ENCODE peak calls at places on chromosomes 3 and 15, in eight cellular contexts. One of them, this sample, is unnamed.
A peak's percentile ranks its signal among the peaks of the same experiment; 100 is the strongest.

GRCh38 chr3:190877925-190878324 is 15.4 kb upstream of the GMNC start:
- DNase-seq in OCI-LY7: no peak
- DNase-seq in WTC11: peak; percentile 55
- DNase-seq in omental fat pad: no peak
- DNase-seq in ovary: no peak
- DNase-seq in endothelial cell: no peak
- DNase-seq in BJ: no peak
- DNase-seq in CD8-positive, alpha-beta T cell: no peak
- DNase-seq in this sample: no peak

GRCh38 chr3:44954962-44955361 is 21.0 kb downstream of the ZDHHC3 start:
- DNase-seq in ovary: no peak
- DNase-seq in BJ: no peak
- DNase-seq in WTC11: no peak
- DNase-seq in CD8-positive, alpha-beta T cell: no peak
- DNase-seq in endothelial cell: no peak
- DNase-seq in OCI-LY7: peak; percentile 47
- DNase-seq in omental fat pad: no peak
- DNase-seq in this sample: no peak

GRCh38 chr15:92077353-92078080 is 224.0 kb downstream of the SLCO3A1 start:
- DNase-seq in WTC11: peak; percentile 81
- DNase-seq in OCI-LY7: peak; percentile 83
- DNase-seq in endothelial cell: peak; percentile 79
- DNase-seq in BJ: no peak
- DNase-seq in CD8-positive, alpha-beta T cell: peak; percentile 41
- DNase-seq in ovary: peak; percentile 62
- DNase-seq in omental fat pad: peak; percentile 38
- DNase-seq in this sample: peak; percentile 65

GRCh38 chr15:56491110-56491722 is 26.3 kb upstream of the MNS1 start:
- DNase-seq in BJ: peak; percentile 18
- DNase-seq in omental fat pad: no peak
- DNase-seq in WTC11: peak; percentile 70
- DNase-seq in endothelial cell: peak; percentile 72
- DNase-seq in OCI-LY7: peak; percentile 89
- DNase-seq in ovary: peak; percentile 72
- DNase-seq in CD8-positive, alpha-beta T cell: peak; percentile 30
- DNase-seq in this sample: peak; percentile 33

GRCh38 chr15:82970078-82970686 is 15.8 kb upstream of the RAMAC start:
- DNase-seq in omental fat pad: no peak
- DNase-seq in OCI-LY7: no peak
- DNase-seq in endothelial cell: no peak
- DNase-seq in ovary: no peak
- DNase-seq in WTC11: no peak
- DNase-seq in BJ: no peak
- DNase-seq in CD8-positive, alpha-beta T cell: no peak
- DNase-seq in this sample: no peak

GRCh38 chr15:46471096-46471495 is 836.3 kb downstream of the SQOR start:
- DNase-seq in BJ: no peak
- DNase-seq in ovary: no peak
- DNase-seq in CD8-positive, alpha-beta T cell: no peak
- DNase-seq in omental fat pad: no peak
- DNase-seq in endothelial cell: no peak
- DNase-seq in WTC11: no peak
- DNase-seq in OCI-LY7: no peak
- DNase-seq in this sample: no peak

GRCh38 chr3:12462159-12462962 is 21.9 kb upstream of the TSEN2 start:
- DNase-seq in CD8-positive, alpha-beta T cell: peak; percentile 23
- DNase-seq in WTC11: no peak
- DNase-seq in omental fat pad: no peak
- DNase-seq in BJ: no peak
- DNase-seq in OCI-LY7: no peak
- DNase-seq in ovary: no peak
- DNase-seq in endothelial cell: peak; percentile 24
- DNase-seq in this sample: no peak

GRCh38 chr3:43773273-43774104 is 82.8 kb downstream of the ABHD5 start:
- DNase-seq in ovary: no peak
- DNase-seq in WTC11: peak; percentile 24
- DNase-seq in omental fat pad: no peak
- DNase-seq in CD8-positive, alpha-beta T cell: no peak
- DNase-seq in BJ: no peak
- DNase-seq in endothelial cell: no peak
- DNase-seq in OCI-LY7: no peak
- DNase-seq in this sample: no peak

GRCh38 chr3:25448750-25449684 is 21.0 kb downstream of the RARB start:
- DNase-seq in endothelial cell: no peak
- DNase-seq in OCI-LY7: no peak
- DNase-seq in WTC11: no peak
- DNase-seq in ovary: peak; percentile 76
- DNase-seq in omental fat pad: peak; percentile 32
- DNase-seq in CD8-positive, alpha-beta T cell: no peak
- DNase-seq in BJ: no peak
- DNase-seq in this sample: no peak

GRCh38 chr15:101276501-101277037 is 716 bp downstream of the SELENOS start:
- DNase-seq in ovary: no peak
- DNase-seq in endothelial cell: peak; percentile 38
- DNase-seq in BJ: no peak
- DNase-seq in CD8-positive, alpha-beta T cell: no peak
- DNase-seq in OCI-LY7: peak; percentile 52
- DNase-seq in omental fat pad: no peak
- DNase-seq in WTC11: no peak
- DNase-seq in this sample: no peak

GRCh38 chr3:19270471-19270870 is 122.2 kb downstream of the KCNH8 start:
- DNase-seq in WTC11: no peak
- DNase-seq in endothelial cell: no peak
- DNase-seq in omental fat pad: no peak
- DNase-seq in CD8-positive, alpha-beta T cell: no peak
- DNase-seq in OCI-LY7: no peak
- DNase-seq in BJ: no peak
- DNase-seq in ovary: no peak
- DNase-seq in this sample: no peak

GRCh38 chr15:93929375-93930094 is 301.8 kb upstream of the MCTP2 start:
- DNase-seq in BJ: peak; percentile 41
- DNase-seq in omental fat pad: no peak
- DNase-seq in endothelial cell: no peak
- DNase-seq in WTC11: peak; percentile 12
- DNase-seq in ovary: no peak
- DNase-seq in CD8-positive, alpha-beta T cell: no peak
- DNase-seq in OCI-LY7: no peak
- DNase-seq in this sample: no peak

GRCh38 chr3:8499181-8499611 is 2.4 kb upstream of the LMCD1 start:
- DNase-seq in WTC11: peak; percentile 18
- DNase-seq in ovary: no peak
- DNase-seq in omental fat pad: no peak
- DNase-seq in endothelial cell: no peak
- DNase-seq in OCI-LY7: no peak
- DNase-seq in CD8-positive, alpha-beta T cell: no peak
- DNase-seq in BJ: no peak
- DNase-seq in this sample: no peak

GRCh38 chr3:42814914-42815507 is 5.8 kb downstream of the ACKR2 start:
- DNase-seq in omental fat pad: no peak
- DNase-seq in WTC11: no peak
- DNase-seq in BJ: no peak
- DNase-seq in OCI-LY7: no peak
- DNase-seq in ovary: no peak
- DNase-seq in CD8-positive, alpha-beta T cell: no peak
- DNase-seq in endothelial cell: no peak
- DNase-seq in this sample: no peak

GRCh38 chr3:32106132-32106928 is at the start of gene GPD1L:
- DNase-seq in CD8-positive, alpha-beta T cell: peak; percentile 88
- DNase-seq in OCI-LY7: peak; percentile 96
- DNase-seq in ovary: peak; percentile 95
- DNase-seq in omental fat pad: peak; percentile 68
- DNase-seq in BJ: peak; percentile 61
- DNase-seq in endothelial cell: peak; percentile 93
- DNase-seq in WTC11: peak; percentile 95
- DNase-seq in this sample: peak; percentile 87

GRCh38 chr3:21672303-21672702 is 78.7 kb downstream of the ZNF385D start:
- DNase-seq in CD8-positive, alpha-beta T cell: no peak
- DNase-seq in WTC11: no peak
- DNase-seq in OCI-LY7: no peak
- DNase-seq in ovary: no peak
- DNase-seq in BJ: peak; percentile 66
- DNase-seq in omental fat pad: no peak
- DNase-seq in endothelial cell: no peak
- DNase-seq in this sample: no peak

GRCh38 chr15:48381861-48382260 is 50.6 kb downstream of the DUT start:
- DNase-seq in ovary: no peak
- DNase-seq in BJ: no peak
- DNase-seq in CD8-positive, alpha-beta T cell: no peak
- DNase-seq in WTC11: no peak
- DNase-seq in OCI-LY7: no peak
- DNase-seq in endothelial cell: no peak
- DNase-seq in omental fat pad: no peak
- DNase-seq in this sample: no peak

GRCh38 chr15:35603298-35603697 is 57.3 kb upstream of the DPH6 start:
- DNase-seq in ovary: no peak
- DNase-seq in CD8-positive, alpha-beta T cell: no peak
- DNase-seq in OCI-LY7: no peak
- DNase-seq in omental fat pad: no peak
- DNase-seq in WTC11: no peak
- DNase-seq in BJ: peak; percentile 10
- DNase-seq in endothelial cell: no peak
- DNase-seq in this sample: no peak

GRCh38 chr3:56812749-56813655 is 11.3 kb upstream of the ARHGEF3 start:
- DNase-seq in endothelial cell: no peak
- DNase-seq in WTC11: no peak
- DNase-seq in BJ: no peak
- DNase-seq in OCI-LY7: no peak
- DNase-seq in omental fat pad: no peak
- DNase-seq in CD8-positive, alpha-beta T cell: no peak
- DNase-seq in ovary: no peak
- DNase-seq in this sample: no peak

GRCh38 chr15:93042691-93043378 is 46.2 kb downstream of the RGMA start:
- DNase-seq in OCI-LY7: no peak
- DNase-seq in ovary: peak; percentile 25
- DNase-seq in omental fat pad: no peak
- DNase-seq in WTC11: no peak
- DNase-seq in BJ: no peak
- DNase-seq in endothelial cell: no peak
- DNase-seq in CD8-positive, alpha-beta T cell: no peak
- DNase-seq in this sample: no peak

GRCh38 chr15:96327155-96327741 is 3.3 kb upstream of the NR2F2 start:
- DNase-seq in OCI-LY7: peak; percentile 5
- DNase-seq in endothelial cell: no peak
- DNase-seq in ovary: no peak
- DNase-seq in CD8-positive, alpha-beta T cell: no peak
- DNase-seq in WTC11: no peak
- DNase-seq in BJ: peak; percentile 72
- DNase-seq in omental fat pad: no peak
- DNase-seq in this sample: no peak

GRCh38 chr3:98763076-98763475 is at the start of gene ST3GAL6:
- DNase-seq in ovary: no peak
- DNase-seq in WTC11: no peak
- DNase-seq in OCI-LY7: no peak
- DNase-seq in BJ: no peak
- DNase-seq in CD8-positive, alpha-beta T cell: no peak
- DNase-seq in endothelial cell: no peak
- DNase-seq in omental fat pad: no peak
- DNase-seq in this sample: no peak

GRCh38 chr3:42796332-42796885 is 7.9 kb downstream of the HIGD1A start:
- DNase-seq in BJ: no peak
- DNase-seq in endothelial cell: no peak
- DNase-seq in ovary: no peak
- DNase-seq in OCI-LY7: no peak
- DNase-seq in omental fat pad: no peak
- DNase-seq in CD8-positive, alpha-beta T cell: no peak
- DNase-seq in WTC11: no peak
- DNase-seq in this sample: no peak

GRCh38 chr15:68553994-68554715 is 24.6 kb upstream of the CORO2B start:
- DNase-seq in endothelial cell: peak; percentile 90
- DNase-seq in omental fat pad: peak; percentile 88
- DNase-seq in OCI-LY7: peak; percentile 81
- DNase-seq in WTC11: peak; percentile 90
- DNase-seq in CD8-positive, alpha-beta T cell: peak; percentile 51
- DNase-seq in BJ: no peak
- DNase-seq in ovary: peak; percentile 55
- DNase-seq in this sample: peak; percentile 83
- TF ChIP-seq CTCF in endothelial cell: peak; percentile 89
- TF ChIP-seq CTCF in omental fat pad: peak; percentile 23
- TF ChIP-seq CTCF in OCI-LY7: peak; percentile 94
- TF ChIP-seq CTCF in WTC11: peak; percentile 89
- TF ChIP-seq CTCF in CD8-positive, alpha-beta T cell: peak; percentile 76
- TF ChIP-seq CTCF in BJ: peak; percentile 80
- TF ChIP-seq CTCF in ovary: peak; percentile 68
- TF ChIP-seq CTCF in this sample: peak; percentile 82

GRCh38 chr15:100218411-100218810 is 123.4 kb downstream of the ADAMTS17 start:
- DNase-seq in WTC11: no peak
- DNase-seq in OCI-LY7: no peak
- DNase-seq in CD8-positive, alpha-beta T cell: no peak
- DNase-seq in ovary: no peak
- DNase-seq in omental fat pad: no peak
- DNase-seq in endothelial cell: no peak
- DNase-seq in BJ: no peak
- DNase-seq in this sample: no peak

GRCh38 chr15:100221461-100222348 is 120.1 kb downstream of the ADAMTS17 start:
- DNase-seq in endothelial cell: no peak
- DNase-seq in omental fat pad: no peak
- DNase-seq in WTC11: no peak
- DNase-seq in CD8-positive, alpha-beta T cell: no peak
- DNase-seq in OCI-LY7: no peak
- DNase-seq in ovary: peak; percentile 11
- DNase-seq in BJ: no peak
- DNase-seq in this sample: no peak

GRCh38 chr15:100222349-100222715 is 119.4 kb downstream of the ADAMTS17 start:
- DNase-seq in endothelial cell: no peak
- DNase-seq in omental fat pad: no peak
- DNase-seq in OCI-LY7: no peak
- DNase-seq in CD8-positive, alpha-beta T cell: no peak
- DNase-seq in BJ: no peak
- DNase-seq in WTC11: no peak
- DNase-seq in ovary: peak; percentile 15
- DNase-seq in this sample: no peak

GRCh38 chr15:100216177-100216576 is 125.6 kb downstream of the ADAMTS17 start:
- DNase-seq in OCI-LY7: no peak
- DNase-seq in BJ: no peak
- DNase-seq in omental fat pad: no peak
- DNase-seq in endothelial cell: no peak
- DNase-seq in ovary: peak; percentile 36
- DNase-seq in WTC11: no peak
- DNase-seq in CD8-positive, alpha-beta T cell: no peak
- DNase-seq in this sample: no peak

GRCh38 chr15:100220058-100220728 is 121.6 kb downstream of the ADAMTS17 start:
- DNase-seq in omental fat pad: no peak
- DNase-seq in OCI-LY7: no peak
- DNase-seq in CD8-positive, alpha-beta T cell: no peak
- DNase-seq in BJ: no peak
- DNase-seq in WTC11: no peak
- DNase-seq in endothelial cell: no peak
- DNase-seq in ovary: peak; percentile 17
- DNase-seq in this sample: no peak
- TF ChIP-seq CTCF in omental fat pad: no peak
- TF ChIP-seq CTCF in OCI-LY7: no peak
- TF ChIP-seq CTCF in CD8-positive, alpha-beta T cell: no peak
- TF ChIP-seq CTCF in BJ: no peak
- TF ChIP-seq CTCF in WTC11: no peak
- TF ChIP-seq CTCF in endothelial cell: no peak
- TF ChIP-seq CTCF in ovary: no peak
- TF ChIP-seq CTCF in this sample: no peak

GRCh38 chr3:126835472-126836219 is 131.6 kb downstream of the CHCHD6 start:
- DNase-seq in WTC11: no peak
- DNase-seq in omental fat pad: no peak
- DNase-seq in BJ: peak; percentile 20
- DNase-seq in OCI-LY7: no peak
- DNase-seq in ovary: no peak
- DNase-seq in endothelial cell: no peak
- DNase-seq in CD8-positive, alpha-beta T cell: no peak
- DNase-seq in this sample: no peak
- TF ChIP-seq CTCF in WTC11: no peak
- TF ChIP-seq CTCF in omental fat pad: no peak
- TF ChIP-seq CTCF in BJ: peak; percentile 53
- TF ChIP-seq CTCF in OCI-LY7: no peak
- TF ChIP-seq CTCF in ovary: no peak
- TF ChIP-seq CTCF in endothelial cell: no peak
- TF ChIP-seq CTCF in CD8-positive, alpha-beta T cell: no peak
- TF ChIP-seq CTCF in this sample: no peak

GRCh38 chr3:136698361-136698760 is 53.8 kb downstream of the STAG1 start:
- DNase-seq in ovary: no peak
- DNase-seq in CD8-positive, alpha-beta T cell: no peak
- DNase-seq in OCI-LY7: no peak
- DNase-seq in WTC11: no peak
- DNase-seq in endothelial cell: no peak
- DNase-seq in BJ: no peak
- DNase-seq in omental fat pad: no peak
- DNase-seq in this sample: no peak
- TF ChIP-seq CTCF in ovary: no peak
- TF ChIP-seq CTCF in CD8-positive, alpha-beta T cell: no peak
- TF ChIP-seq CTCF in OCI-LY7: no peak
- TF ChIP-seq CTCF in WTC11: no peak
- TF ChIP-seq CTCF in endothelial cell: peak; percentile 39
- TF ChIP-seq CTCF in BJ: no peak
- TF ChIP-seq CTCF in omental fat pad: no peak
- TF ChIP-seq CTCF in this sample: no peak